ENCODE peak calls at places on chromosome 11, in six cellular contexts. One of them, this sample, is unnamed.

GRCh38 chr11:17786824-17787525 is 52.4 kb downstream of the KCNC1 start:
- DNase-seq in neuronal stem cell: no peak
- DNase-seq in mesenchymal stem cell: peak; percentile 77
- DNase-seq in IMR-90: peak; percentile 96
- DNase-seq in trophoblast cell: no peak
- DNase-seq in H1: no peak
- DNase-seq in this sample: no peak

GRCh38 chr11:73343076-73343833 is 32.9 kb upstream of the RELT start:
- DNase-seq in neuronal stem cell: no peak
- DNase-seq in mesenchymal stem cell: no peak
- DNase-seq in IMR-90: no peak
- DNase-seq in trophoblast cell: no peak
- DNase-seq in H1: no peak
- DNase-seq in this sample: peak; percentile 51

GRCh38 chr11:79609511-79609910 is 168.7 kb upstream of the TENM4 start:
- DNase-seq in neuronal stem cell: no peak
- DNase-seq in mesenchymal stem cell: no peak
- DNase-seq in IMR-90: no peak
- DNase-seq in trophoblast cell: no peak
- DNase-seq in H1: no peak
- DNase-seq in this sample: no peak

GRCh38 chr11:29190313-29190712 is 826.5 kb downstream of the KCNA4 start:
- DNase-seq in neuronal stem cell: no peak
- DNase-seq in mesenchymal stem cell: no peak
- DNase-seq in IMR-90: no peak
- DNase-seq in trophoblast cell: no peak
- DNase-seq in H1: no peak
- DNase-seq in this sample: no peak

GRCh38 chr11:127627629-127628462 is 627.3 kb upstream of the KIRREL3 start:
- DNase-seq in neuronal stem cell: no peak
- DNase-seq in mesenchymal stem cell: no peak
- DNase-seq in IMR-90: peak; percentile 4
- DNase-seq in trophoblast cell: no peak
- DNase-seq in H1: no peak
- DNase-seq in this sample: no peak

GRCh38 chr11:45919276-45919675 is 1.6 kb upstream of the PEX16 start:
- DNase-seq in neuronal stem cell: no peak
- DNase-seq in mesenchymal stem cell: no peak
- DNase-seq in IMR-90: no peak
- DNase-seq in trophoblast cell: no peak
- DNase-seq in H1: no peak
- DNase-seq in this sample: no peak

GRCh38 chr11:12827929-12828812 is 153.9 kb downstream of the TEAD1 start:
- DNase-seq in neuronal stem cell: peak; percentile 73
- DNase-seq in mesenchymal stem cell: peak; percentile 86
- DNase-seq in IMR-90: peak; percentile 79
- DNase-seq in trophoblast cell: peak; percentile 56
- DNase-seq in H1: peak; percentile 29
- DNase-seq in this sample: peak; percentile 63

GRCh38 chr11:119797137-119797611 is 68.2 kb upstream of the NECTIN1 start:
- DNase-seq in neuronal stem cell: peak; percentile 89
- DNase-seq in mesenchymal stem cell: no peak
- DNase-seq in IMR-90: no peak
- DNase-seq in trophoblast cell: no peak
- DNase-seq in H1: no peak
- DNase-seq in this sample: no peak

GRCh38 chr11:128502736-128503135 is 84.6 kb downstream of the ETS1 start:
- DNase-seq in neuronal stem cell: no peak
- DNase-seq in mesenchymal stem cell: peak; percentile 97
- DNase-seq in IMR-90: peak; percentile 96
- DNase-seq in trophoblast cell: peak; percentile 30
- DNase-seq in H1: no peak
- DNase-seq in this sample: no peak

GRCh38 chr11:118627566-118627965 is 20.2 kb downstream of the PHLDB1 start:
- DNase-seq in neuronal stem cell: no peak
- DNase-seq in mesenchymal stem cell: no peak
- DNase-seq in IMR-90: no peak
- DNase-seq in trophoblast cell: no peak
- DNase-seq in H1: no peak
- DNase-seq in this sample: no peak

GRCh38 chr11:9314291-9315077 is at the start of gene TMEM41B:
- DNase-seq in neuronal stem cell: peak; percentile 98
- DNase-seq in mesenchymal stem cell: peak; percentile 99
- DNase-seq in IMR-90: peak; percentile 98
- DNase-seq in trophoblast cell: peak; percentile 99
- DNase-seq in H1: peak; percentile 97
- DNase-seq in this sample: peak; percentile 100

GRCh38 chr11:111514216-111515031 is at the start of gene HOATZ:
- DNase-seq in neuronal stem cell: peak; percentile 68
- DNase-seq in mesenchymal stem cell: peak; percentile 51
- DNase-seq in IMR-90: no peak
- DNase-seq in trophoblast cell: peak; percentile 35
- DNase-seq in H1: peak; percentile 41
- DNase-seq in this sample: peak; percentile 83

GRCh38 chr11:112453601-112454577 is 193.2 kb upstream of the PLET1 start:
- DNase-seq in neuronal stem cell: no peak
- DNase-seq in mesenchymal stem cell: peak; percentile 24
- DNase-seq in IMR-90: peak; percentile 12
- DNase-seq in trophoblast cell: peak; percentile 68
- DNase-seq in H1: peak; percentile 10
- DNase-seq in this sample: peak; percentile 52

GRCh38 chr11:114109206-114110090 is 49.9 kb downstream of the ZBTB16 start:
- DNase-seq in neuronal stem cell: no peak
- DNase-seq in mesenchymal stem cell: peak; percentile 6
- DNase-seq in IMR-90: no peak
- DNase-seq in trophoblast cell: no peak
- DNase-seq in H1: no peak
- DNase-seq in this sample: no peak

GRCh38 chr11:65498042-65498726 is 661 bp upstream of the MALAT1 start:
- DNase-seq in neuronal stem cell: no peak
- DNase-seq in mesenchymal stem cell: peak; percentile 82
- DNase-seq in IMR-90: peak; percentile 68
- DNase-seq in trophoblast cell: peak; percentile 69
- DNase-seq in H1: no peak
- DNase-seq in this sample: no peak
- H4K8ac ChIP-seq in neuronal stem cell: no peak overlapping the region
- H4K8ac ChIP-seq in mesenchymal stem cell: peak overlapping the region; percentile 59
- H4K8ac ChIP-seq in IMR-90: peak overlapping the region; percentile 92
- H4K8ac ChIP-seq in trophoblast cell: peak overlapping the region; percentile 92
- H4K8ac ChIP-seq in H1: peak overlapping the region; percentile 100
- H4K8ac ChIP-seq in this sample: no peak overlapping the region

GRCh38 chr11:115873813-115874212 is 369.6 kb upstream of the CADM1 start:
- DNase-seq in neuronal stem cell: no peak
- DNase-seq in mesenchymal stem cell: no peak
- DNase-seq in IMR-90: no peak
- DNase-seq in trophoblast cell: no peak
- DNase-seq in H1: no peak
- DNase-seq in this sample: no peak

GRCh38 chr11:115869780-115870431 is 365.7 kb upstream of the CADM1 start:
- DNase-seq in neuronal stem cell: no peak
- DNase-seq in mesenchymal stem cell: peak; percentile 57
- DNase-seq in IMR-90: peak; percentile 51
- DNase-seq in trophoblast cell: peak; percentile 53
- DNase-seq in H1: peak; percentile 54
- DNase-seq in this sample: peak; percentile 73

GRCh38 chr11:115874843-115875242 is 370.6 kb upstream of the CADM1 start:
- DNase-seq in neuronal stem cell: no peak
- DNase-seq in mesenchymal stem cell: no peak
- DNase-seq in IMR-90: no peak
- DNase-seq in trophoblast cell: no peak
- DNase-seq in H1: no peak
- DNase-seq in this sample: no peak

GRCh38 chr11:115871161-115871750 is 367.0 kb upstream of the CADM1 start:
- DNase-seq in neuronal stem cell: no peak
- DNase-seq in mesenchymal stem cell: no peak
- DNase-seq in IMR-90: no peak
- DNase-seq in trophoblast cell: no peak
- DNase-seq in H1: no peak
- DNase-seq in this sample: no peak

DNA sequence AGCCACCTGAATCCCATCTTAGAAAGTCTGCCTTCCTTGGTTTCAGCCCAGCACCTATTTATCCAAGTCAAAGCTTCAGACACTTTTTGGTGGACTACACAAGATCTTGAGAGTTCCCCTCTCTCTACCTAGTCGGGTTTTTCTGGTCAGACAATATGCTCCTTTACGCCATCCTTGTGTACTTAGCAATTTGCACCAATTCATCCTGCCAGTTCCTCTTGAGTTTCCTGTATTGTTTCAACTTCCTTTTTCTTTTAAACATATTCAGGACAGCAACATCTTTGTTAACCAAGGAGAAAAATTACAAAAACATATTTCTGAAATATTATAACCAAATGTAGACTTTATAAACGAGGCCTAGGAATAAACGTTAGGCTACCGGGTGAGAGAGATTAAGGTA is 368.2 kb upstream of the CADM1 start:
- DNase-seq in neuronal stem cell: no peak
- DNase-seq in mesenchymal stem cell: no peak
- DNase-seq in IMR-90: no peak
- DNase-seq in trophoblast cell: no peak
- DNase-seq in H1: no peak
- DNase-seq in this sample: no peak
- H2AK5ac ChIP-seq in neuronal stem cell: no peak overlapping the region
- H2AK5ac ChIP-seq in mesenchymal stem cell: no peak overlapping the region
- H2AK5ac ChIP-seq in IMR-90: no peak overlapping the region
- H2AK5ac ChIP-seq in trophoblast cell: no peak overlapping the region
- H2AK5ac ChIP-seq in H1: no peak overlapping the region
- H2AK5ac ChIP-seq in this sample: no peak overlapping the region

DNA sequence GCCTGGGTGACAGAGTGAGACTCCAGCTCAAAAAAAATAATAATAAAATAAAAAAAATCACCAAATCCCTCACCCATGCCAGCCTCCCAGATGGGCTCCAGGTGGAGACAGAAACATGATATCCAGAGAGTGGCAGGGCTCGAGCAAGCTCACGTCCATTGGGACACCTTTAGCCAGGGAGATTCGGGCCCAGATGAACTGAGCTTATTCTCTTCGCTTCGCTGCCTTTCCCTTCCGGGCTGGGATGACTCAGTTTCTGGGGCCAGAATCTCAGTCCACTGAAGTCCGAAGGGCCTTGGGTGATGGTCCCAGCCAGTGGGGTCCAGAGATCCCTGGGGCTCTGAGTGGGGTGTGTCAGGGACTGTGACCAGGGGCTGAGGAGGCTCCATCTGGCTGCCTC is 23.0 kb upstream of the MYEOV start:
- DNase-seq in neuronal stem cell: no peak
- DNase-seq in mesenchymal stem cell: no peak
- DNase-seq in IMR-90: no peak
- DNase-seq in trophoblast cell: no peak
- DNase-seq in H1: no peak
- DNase-seq in this sample: no peak
- H3K14ac ChIP-seq in neuronal stem cell: no peak overlapping the region
- H3K14ac ChIP-seq in mesenchymal stem cell: no peak overlapping the region
- H3K14ac ChIP-seq in IMR-90: no peak overlapping the region
- H3K14ac ChIP-seq in trophoblast cell: no peak overlapping the region
- H3K14ac ChIP-seq in H1: no peak overlapping the region
- H3K14ac ChIP-seq in this sample: no peak overlapping the region

GRCh38 chr11:81030186-81030585 is 1589.4 kb upstream of the TENM4 start:
- DNase-seq in neuronal stem cell: no peak
- DNase-seq in mesenchymal stem cell: peak; percentile 17
- DNase-seq in IMR-90: no peak
- DNase-seq in trophoblast cell: no peak
- DNase-seq in H1: no peak
- DNase-seq in this sample: no peak

GRCh38 chr11:81036168-81036870 is 1595.5 kb upstream of the TENM4 start:
- DNase-seq in neuronal stem cell: no peak
- DNase-seq in mesenchymal stem cell: peak; percentile 3
- DNase-seq in IMR-90: no peak
- DNase-seq in trophoblast cell: peak; percentile 76
- DNase-seq in H1: no peak
- DNase-seq in this sample: no peak

DNA sequence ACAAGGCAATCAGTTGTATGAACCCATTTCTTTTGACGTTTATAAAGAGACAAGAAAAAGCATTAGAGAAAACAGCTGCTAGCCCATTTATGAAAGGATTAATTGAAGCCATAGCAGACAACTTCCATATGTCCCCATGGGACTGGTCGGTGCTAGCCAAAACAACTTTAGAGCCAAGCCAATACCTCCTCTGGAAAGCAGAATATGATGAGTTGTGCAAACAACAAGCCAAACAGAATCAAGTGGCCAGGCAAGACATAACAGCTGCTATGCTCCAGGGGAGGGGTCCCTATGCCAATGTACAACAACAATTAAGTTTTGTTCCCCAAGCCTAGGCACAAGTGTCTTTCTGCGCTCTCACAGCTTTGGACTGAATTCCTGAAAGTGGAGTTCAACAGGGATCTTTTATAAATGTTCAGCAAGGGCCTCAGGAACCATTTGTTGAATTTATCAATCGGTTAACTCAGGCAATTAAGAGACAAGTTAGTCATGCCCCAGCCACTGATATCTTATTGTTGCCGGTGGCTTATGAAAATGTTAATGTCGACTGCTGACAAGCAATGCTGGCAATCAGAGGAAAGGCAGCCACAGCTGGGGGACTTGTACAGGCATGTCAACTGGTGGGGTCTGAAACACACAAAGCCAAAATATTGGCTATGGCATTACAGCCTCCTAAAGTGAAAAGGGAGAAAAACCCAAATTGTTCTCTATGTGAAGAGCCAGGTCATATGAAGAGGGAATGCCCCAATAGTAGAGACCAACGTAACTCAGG is 1593.1 kb upstream of the TENM4 start:
- DNase-seq in neuronal stem cell: no peak
- DNase-seq in mesenchymal stem cell: no peak
- DNase-seq in IMR-90: no peak
- DNase-seq in trophoblast cell: no peak
- DNase-seq in H1: no peak
- DNase-seq in this sample: no peak
- H4K8ac ChIP-seq in neuronal stem cell: no peak overlapping the region
- H4K8ac ChIP-seq in mesenchymal stem cell: no peak overlapping the region
- H4K8ac ChIP-seq in IMR-90: no peak overlapping the region
- H4K8ac ChIP-seq in trophoblast cell: no peak overlapping the region
- H4K8ac ChIP-seq in H1: no peak overlapping the region
- H4K8ac ChIP-seq in this sample: no peak overlapping the region

DNA sequence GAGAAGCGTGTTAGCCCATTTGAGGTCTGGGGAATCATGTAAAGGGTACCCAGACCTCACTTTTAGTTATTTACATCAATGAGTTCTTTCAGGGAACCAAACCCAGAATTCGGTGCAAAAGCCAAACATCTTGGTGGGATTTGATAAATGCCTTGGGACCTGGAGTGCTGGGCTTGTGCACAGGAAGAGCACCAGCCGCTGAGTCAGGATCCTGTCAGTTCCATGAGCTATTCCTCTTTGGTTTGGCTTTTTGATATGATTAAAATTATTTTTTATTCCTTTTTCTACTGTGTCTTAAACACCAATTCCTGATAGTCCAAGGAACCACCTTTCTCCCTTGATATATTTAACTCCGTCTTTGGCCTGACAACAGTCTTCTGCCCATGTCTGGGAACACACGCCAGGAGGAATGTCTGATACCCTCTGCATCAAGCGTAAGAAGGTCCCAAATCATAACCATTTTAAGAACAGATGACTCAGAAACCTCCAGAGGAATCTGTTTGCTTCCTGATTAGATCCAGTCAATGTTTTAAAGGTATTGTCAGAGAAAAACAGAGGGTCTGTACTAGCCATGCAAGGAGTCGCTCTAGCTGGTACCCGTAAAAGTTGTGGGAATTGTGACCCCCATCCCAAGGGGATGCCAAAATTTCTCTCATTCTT is 65.2 kb downstream of the ALX4 start:
- DNase-seq in neuronal stem cell: no peak
- DNase-seq in mesenchymal stem cell: peak; percentile 11
- DNase-seq in IMR-90: peak; percentile 43
- DNase-seq in trophoblast cell: no peak
- DNase-seq in H1: no peak
- DNase-seq in this sample: no peak
- H2AK5ac ChIP-seq in neuronal stem cell: no peak overlapping the region
- H2AK5ac ChIP-seq in mesenchymal stem cell: peak overlapping the region; percentile 21
- H2AK5ac ChIP-seq in IMR-90: peak overlapping the region; percentile 2
- H2AK5ac ChIP-seq in trophoblast cell: no peak overlapping the region
- H2AK5ac ChIP-seq in H1: peak overlapping the region; percentile 14
- H2AK5ac ChIP-seq in this sample: no peak overlapping the region

This sample was measured in H9.